ENCODE peak calls at places on chromosomes 16 and 17, in seven cellular contexts. S is AG09319, D is heart left ventricle, E is endothelial cell, N is GM12865, L is HCT116, M is endothelial cell of umbilical vein. B is an unnamed sample.

GRCh38 chr17:43834106-43834505 is 1.2 kb upstream of the MPP3 start:
- DNase-seq in S (peak), D (no peak), E (no peak), N (no peak), L (no peak), M (no peak), B (peak)

GRCh38 chr17:46205975-46206374 is 12.7 kb upstream of the KANSL1 start:
- DNase-seq in S (no peak), D (no peak), E (no peak), N (no peak), L (no peak), M (no peak), B (no peak)

GRCh38 chr17:78357177-78357586 is 2.7 kb downstream of the SOCS3 start:
- DNase-seq in S (no peak), D (peak), E (no peak), N (no peak), L (no peak), M (peak), B (peak)

GRCh38 chr16:11524098-11524760 is 62.5 kb downstream of the LITAF start:
- DNase-seq in S (no peak), D (no peak), E (no peak), N (no peak), L (no peak), M (no peak), B (no peak)

GRCh38 chr16:74724820-74725549 is 24.3 kb upstream of the MLKL start:
- DNase-seq in S (no peak), D (no peak), E (no peak), N (no peak), L (no peak), M (no peak), B (peak)

GRCh38 chr17:74295625-74296547 is 21.9 kb downstream of the DNAI2 start:
- DNase-seq in S (no peak), D (peak), E (no peak), N (no peak), L (no peak), M (no peak), B (no peak)

GRCh38 chr16:82031116-82032084 is 3.7 kb upstream of the HSD17B2 start:
- DNase-seq in S (peak), D (no peak), E (peak), N (peak), L (peak), M (peak), B (peak)

GRCh38 chr16:66751135-66751991 is at the start of gene DYNC1LI2:
- DNase-seq in S (peak), D (peak), E (peak), N (peak), L (peak), M (peak), B (peak)

GRCh38 chr17:17783121-17783824 is 53.5 kb downstream of the SREBF1 start:
- DNase-seq in S (no peak), D (peak), E (peak), N (peak), L (no peak), M (peak), B (peak)

GRCh38 chr17:46787478-46787877 is 31.0 kb downstream of the WNT3 start:
- DNase-seq in S (no peak), D (no peak), E (no peak), N (no peak), L (no peak), M (no peak), B (no peak)

GRCh38 chr17:73646409-73647305 is 2.4 kb upstream of the SDK2 start:
- DNase-seq in S (no peak), D (no peak), E (peak), N (peak), L (no peak), M (no peak), B (no peak)

GRCh38 chr17:67696853-67697505 is 20.8 kb upstream of the NOL11 start:
- DNase-seq in S (no peak), D (no peak), E (no peak), N (no peak), L (no peak), M (no peak), B (no peak)

GRCh38 chr16:27441276-27441675 is 39.3 kb downstream of the IL21R start:
- DNase-seq in S (no peak), D (no peak), E (no peak), N (no peak), L (no peak), M (no peak), B (no peak)

GRCh38 chr17:83133302-83134121 is 54.1 kb downstream of the METRNL start:
- DNase-seq in S (no peak), D (no peak), E (no peak), N (no peak), L (no peak), M (no peak), B (no peak)

GRCh38 chr17:80877829-80878303 is 113.8 kb upstream of the CHMP6 start:
- DNase-seq in S (no peak), D (no peak), E (no peak), N (no peak), L (no peak), M (no peak), B (no peak)

GRCh38 chr16:17448640-17449638 is 21.8 kb downstream of the XYLT1 start:
- DNase-seq in S (no peak), D (peak), E (no peak), N (peak), L (no peak), M (no peak), B (no peak)

GRCh38 chr17:68624381-68624780 is 23.2 kb upstream of the FAM20A start:
- DNase-seq in S (no peak), D (no peak), E (no peak), N (no peak), L (no peak), M (no peak), B (no peak)

GRCh38 chr17:10144456-10144855 is 54.0 kb downstream of the GAS7 start:
- DNase-seq in S (no peak), D (no peak), E (no peak), N (no peak), L (no peak), M (no peak), B (no peak)

GRCh38 chr17:73643012-73643845 is 1.0 kb downstream of the SDK2 start:
- DNase-seq in S (no peak), D (no peak), E (peak), N (no peak), L (no peak), M (no peak), B (no peak)

GRCh38 chr16:28915181-28915580 is 9.9 kb downstream of the RABEP2 start:
- DNase-seq in S (peak), D (no peak), E (no peak), N (no peak), L (no peak), M (peak), B (peak)

GRCh38 chr16:66653581-66654350 is 42.8 kb downstream of the CMTM4 start:
- DNase-seq in S (no peak), D (no peak), E (no peak), N (no peak), L (no peak), M (no peak), B (peak)

GRCh38 chr17:68794636-68795503 is 160.3 kb downstream of the ABCA8 start:
- DNase-seq in S (peak), D (no peak), E (no peak), N (peak), L (no peak), M (peak), B (peak)

GRCh38 chr16:23491490-23492391 is 18.6 kb downstream of the GGA2 start:
- DNase-seq in S (no peak), D (no peak), E (no peak), N (no peak), L (no peak), M (peak), B (peak)

GRCh38 chr16:85421338-85422123 is 191.6 kb upstream of the GSE1 start:
- DNase-seq in S (no peak), D (no peak), E (peak), N (no peak), L (no peak), M (no peak), B (no peak)

GRCh38 chr17:82787081-82787848 is 35.4 kb downstream of the TBCD start:
- DNase-seq in S (peak), D (no peak), E (no peak), N (peak), L (no peak), M (no peak), B (no peak)

GRCh38 chr16:1003551-1004347 is 22.2 kb downstream of the SOX8 start:
- DNase-seq in S (no peak), D (no peak), E (no peak), N (peak), L (no peak), M (peak), B (no peak)

GRCh38 chr16:49431591-49432290 is 58.1 kb downstream of the C16orf78 start:
- DNase-seq in S (no peak), D (no peak), E (no peak), N (no peak), L (no peak), M (no peak), B (no peak)

GRCh38 chr17:19426631-19427030 is 15.6 kb downstream of the RNF112 start:
- DNase-seq in S (no peak), D (no peak), E (no peak), N (no peak), L (no peak), M (no peak), B (no peak)

GRCh38 chr17:19421926-19422325 is 10.9 kb downstream of the RNF112 start:
- DNase-seq in S (peak), D (no peak), E (no peak), N (no peak), L (no peak), M (no peak), B (no peak)

GRCh38 chr17:19424934-19425868 is 14.2 kb downstream of the RNF112 start:
- DNase-seq in S (no peak), D (no peak), E (no peak), N (no peak), L (no peak), M (no peak), B (peak)
- TF ChIP-seq CTCF in S (no peak), D (no peak), E (no peak), N (no peak), L (no peak), M (no peak), B (no peak)

GRCh38 chr17:27247071-27247957 is 46.6 kb upstream of the WSB1 start:
- DNase-seq in S (peak), D (peak), E (no peak), N (no peak), L (no peak), M (peak), B (peak)

GRCh38 chr17:27244481-27245223 is 49.3 kb upstream of the WSB1 start:
- DNase-seq in S (peak), D (peak), E (no peak), N (no peak), L (no peak), M (peak), B (peak)

GRCh38 chr17:27246537-27246936 is 47.4 kb upstream of the WSB1 start:
- DNase-seq in S (no peak), D (no peak), E (no peak), N (no peak), L (no peak), M (no peak), B (no peak)

GRCh38 chr17:27244019-27244418 is 49.9 kb upstream of the WSB1 start:
- DNase-seq in S (no peak), D (no peak), E (no peak), N (no peak), L (no peak), M (no peak), B (no peak)

GRCh38 chr17:27245230-27245696 is 48.7 kb upstream of the WSB1 start:
- DNase-seq in S (peak), D (peak), E (peak), N (peak), L (peak), M (peak), B (peak)
- TF ChIP-seq CTCF in S (peak), D (peak), E (no peak), N (peak), L (peak), M (peak), B (peak)

DNA sequence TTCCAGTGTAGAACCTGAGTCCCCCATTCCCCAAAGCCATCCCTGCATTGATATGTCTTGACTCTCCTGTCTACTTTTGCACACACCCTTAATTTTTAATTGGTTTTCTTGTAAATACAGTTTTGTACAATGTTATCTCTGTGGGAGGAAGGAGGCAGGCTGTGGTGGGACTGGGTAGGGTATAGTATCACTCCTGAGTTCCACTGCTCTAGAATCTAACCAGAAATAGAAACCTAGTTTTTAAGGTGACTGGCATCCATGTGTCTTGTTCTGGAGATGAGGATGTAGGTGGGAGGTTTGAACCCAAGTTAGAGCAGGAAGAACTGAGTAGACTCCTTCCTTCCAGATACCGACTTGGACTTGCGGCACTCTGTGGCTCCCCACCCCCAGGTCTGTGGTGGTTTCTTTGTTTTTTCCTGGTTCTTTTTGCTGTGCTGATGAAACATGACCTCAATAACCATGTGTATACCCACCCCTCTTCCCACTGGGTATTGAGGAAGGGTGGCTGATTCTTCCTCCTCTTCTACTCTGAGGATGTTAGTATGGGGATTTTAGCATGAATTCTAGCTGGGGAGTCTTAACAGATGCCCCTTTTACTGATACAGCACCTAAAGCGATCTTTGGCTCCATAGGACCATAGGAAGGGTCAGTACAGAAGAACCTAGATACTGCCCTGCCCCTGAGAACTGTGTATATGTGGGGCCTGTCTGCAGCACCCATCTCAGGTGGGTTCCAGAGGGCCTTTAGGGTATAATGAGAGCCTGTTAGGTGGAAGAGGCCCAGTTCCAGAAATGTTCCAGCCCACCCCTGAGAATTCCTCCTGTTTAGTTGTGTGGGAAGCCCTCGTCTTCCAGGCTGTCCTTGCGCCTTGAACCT is 48.7 kb downstream of the SF3B3 start:
- DNase-seq in S (no peak), D (no peak), E (no peak), N (no peak), L (no peak), M (peak), B (peak)
- TF ChIP-seq CTCF in S (no peak), D (no peak), E (no peak), N (no peak), L (no peak), M (no peak), B (no peak)

DNA sequence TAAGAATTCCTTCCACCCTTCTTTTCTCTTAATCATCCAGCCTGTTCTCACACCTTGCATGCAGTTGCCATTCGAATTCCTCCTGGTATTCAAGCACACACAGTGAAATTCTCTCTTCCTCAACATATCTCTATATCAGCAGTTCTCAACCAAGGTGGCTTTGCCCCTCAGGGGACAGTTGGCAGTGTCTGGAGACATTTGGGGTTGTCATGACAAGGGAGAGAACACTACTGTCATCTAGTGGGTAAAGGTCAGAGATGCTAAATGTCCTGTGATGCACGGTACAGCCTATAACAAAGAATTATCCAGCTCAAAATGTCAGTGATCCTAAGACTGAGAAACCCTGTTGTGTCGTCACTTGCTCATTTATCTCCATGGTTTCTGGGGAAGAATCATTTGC is 94.8 kb upstream of the CPHXL start:
- DNase-seq in S (no peak), D (no peak), E (no peak), N (no peak), L (no peak), M (no peak), B (no peak)
- TF ChIP-seq CTCF in S (no peak), D (no peak), E (no peak), N (no peak), L (no peak), M (no peak), B (no peak)

DNA sequence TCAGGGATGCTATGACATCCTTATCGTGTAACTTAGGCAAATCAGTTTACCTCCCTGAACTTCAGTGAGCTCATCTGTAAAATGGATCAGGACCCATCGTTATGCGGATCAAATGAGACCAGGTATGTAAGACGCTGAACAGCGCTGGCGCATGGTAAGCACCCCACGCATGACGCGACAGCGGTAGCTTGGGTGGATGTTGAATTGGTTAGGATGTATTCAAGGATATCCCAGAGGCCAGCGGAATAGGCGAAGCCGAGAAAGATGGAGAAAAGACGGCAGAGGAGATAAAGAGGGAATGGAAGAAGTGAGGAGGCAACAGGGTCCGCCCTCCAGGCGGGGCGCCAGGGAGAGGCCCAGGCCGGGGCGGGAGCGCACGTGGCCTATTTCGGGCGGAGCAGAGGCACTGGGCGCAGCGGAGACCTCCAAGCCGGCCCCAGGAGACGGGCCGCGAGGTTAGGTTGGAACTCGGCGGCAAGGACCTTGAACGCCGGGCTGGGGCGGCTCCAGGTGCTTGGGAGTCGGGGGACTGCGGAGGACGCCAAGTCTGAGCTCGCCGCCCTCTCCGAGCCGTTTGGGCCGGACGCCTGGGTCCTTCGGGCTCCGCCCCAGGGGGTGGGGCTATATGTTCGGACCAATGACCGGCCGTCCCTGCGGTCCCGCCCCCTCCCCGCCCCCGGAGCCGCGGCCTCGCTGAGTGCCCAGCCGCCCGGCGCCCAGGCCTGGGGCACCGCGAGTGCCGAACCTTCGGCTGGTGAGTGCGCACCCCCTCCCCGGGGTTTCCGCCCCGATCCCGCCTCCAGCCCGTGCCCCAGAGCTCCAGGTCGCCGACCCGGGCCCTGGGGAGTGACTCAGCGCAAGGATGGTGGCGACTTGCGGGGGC is at the start of gene ZNF771:
- DNase-seq in S (peak), D (peak), E (peak), N (peak), L (peak), M (peak), B (peak)
- TF ChIP-seq CTCF in S (no peak), D (peak), E (no peak), N (peak), L (no peak), M (no peak), B (no peak)

DNA sequence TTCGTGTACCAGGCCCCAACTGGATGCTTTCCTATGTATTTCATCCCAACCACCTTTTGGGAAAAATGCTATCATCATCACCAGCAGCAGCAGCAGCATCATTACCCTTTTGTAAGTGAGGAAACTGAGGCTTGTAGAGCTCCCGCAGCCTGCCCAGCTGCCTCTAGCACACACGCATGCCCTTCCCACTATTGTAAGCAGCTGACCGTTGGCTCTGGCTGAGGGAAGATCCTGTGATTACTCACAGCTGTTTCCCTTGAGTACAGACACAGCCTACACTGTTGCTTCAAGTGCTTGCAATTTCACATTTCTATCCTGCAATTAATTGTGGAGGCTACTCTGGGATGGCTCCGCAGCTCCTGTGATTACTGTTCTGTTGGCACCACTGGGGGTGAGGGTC is 180.6 kb upstream of the CACNG5 start:
- DNase-seq in S (peak), D (no peak), E (no peak), N (no peak), L (no peak), M (peak), B (peak)
- TF ChIP-seq CTCF in S (no peak), D (no peak), E (no peak), N (no peak), L (no peak), M (no peak), B (no peak)

GRCh38 chr16:52070341-52071057 is 476.4 kb downstream of the TOX3 start:
- DNase-seq in S (no peak), D (no peak), E (no peak), N (no peak), L (no peak), M (no peak), B (no peak)

GRCh38 chr16:52066951-52067350 is 480.0 kb downstream of the TOX3 start:
- DNase-seq in S (no peak), D (no peak), E (no peak), N (no peak), L (no peak), M (no peak), B (no peak)

GRCh38 chr16:52068447-52069074 is 478.4 kb downstream of the TOX3 start:
- DNase-seq in S (no peak), D (no peak), E (peak), N (peak), L (no peak), M (no peak), B (peak)

GRCh38 chr16:52071101-52071500 is 475.8 kb downstream of the TOX3 start:
- DNase-seq in S (no peak), D (no peak), E (no peak), N (no peak), L (no peak), M (no peak), B (no peak)

DNA sequence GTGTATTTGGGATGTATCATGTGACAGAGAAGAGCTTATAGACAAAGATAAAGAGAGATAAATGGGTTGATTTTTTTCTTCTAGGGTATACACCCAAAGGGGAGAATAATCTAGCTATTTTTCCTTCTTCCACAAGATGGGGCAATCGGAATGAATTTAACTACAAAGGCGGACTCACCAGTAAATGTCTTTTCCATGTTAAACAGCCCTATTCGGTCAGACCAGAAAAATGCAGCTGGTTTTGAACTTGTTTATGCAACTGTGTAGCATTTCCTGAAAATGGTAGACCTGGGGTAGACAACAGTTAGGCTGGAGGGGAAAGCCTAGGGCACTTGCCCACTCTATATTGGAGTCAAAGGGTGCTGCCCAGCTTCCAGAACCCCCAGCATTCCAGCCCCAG is 477.1 kb downstream of the TOX3 start:
- DNase-seq in S (no peak), D (no peak), E (peak), N (no peak), L (no peak), M (no peak), B (peak)
- TF ChIP-seq CTCF in S (no peak), D (peak), E (peak), N (no peak), L (no peak), M (no peak), B (peak)

GRCh38 chr17:57995076-57995956 is 7.3 kb upstream of the VEZF1 start:
- DNase-seq in S (no peak), D (no peak), E (peak), N (peak), L (peak), M (peak), B (peak)
- TF ChIP-seq CTCF in S (peak), D (peak), E (peak), N (peak), L (peak), M (peak), B (peak)

B was measured in fibroblast of pulmonary artery.